ENCODE peak calls at places on chromosomes 2 and 18, in six cellular contexts. Q is RWPE1, R is KBM-7, L is omental fat pad, C is substantia nigra, T is GM04504. X is an unnamed sample.

GRCh38 chr2:17740203-17740602 is 13.4 kb downstream of the SMC6 start:
- DNase-seq in L (no peak), Q (no peak), R (no peak), T (no peak), C (no peak), X (no peak)

GRCh38 chr18:27970321-27970720 is 206.6 kb downstream of the CDH2 start:
- DNase-seq in L (no peak), T (no peak), R (no peak), C (no peak), Q (no peak), X (no peak)

GRCh38 chr2:2847131-2847740 is 516.2 kb upstream of the MYT1L start:
- DNase-seq in T (no peak), Q (no peak), C (no peak), L (no peak), R (no peak), X (no peak)

GRCh38 chr2:203802277-203803045 is 65.1 kb upstream of the CTLA4 start:
- DNase-seq in C (no peak), L (no peak), Q (no peak), R (no peak), T (peak), X (peak)

GRCh38 chr2:189679224-189679623 is 4.8 kb downstream of the ANKAR start:
- DNase-seq in L (no peak), R (peak), Q (no peak), T (no peak), C (no peak), X (no peak)

GRCh38 chr18:10715791-10716190 is 190.0 kb downstream of the NAPG start:
- DNase-seq in T (peak), R (no peak), L (no peak), C (no peak), Q (peak), X (no peak)

GRCh38 chr2:46127176-46127575 is 170.0 kb upstream of the EPAS1 start:
- DNase-seq in L (no peak), C (no peak), T (no peak), R (no peak), Q (no peak), X (no peak)

GRCh38 chr2:76415821-76416220 is 705.1 kb upstream of the GCFC2 start:
- DNase-seq in T (no peak), R (peak), L (no peak), Q (no peak), C (no peak), X (no peak)

GRCh38 chr2:157592983-157593382 is 35.7 kb downstream of the ACVR1C start:
- DNase-seq in T (peak), L (no peak), Q (no peak), R (peak), C (no peak), X (no peak)

GRCh38 chr2:74045454-74045853 is 60.7 kb downstream of the TET3 start:
- DNase-seq in Q (no peak), R (no peak), L (no peak), C (no peak), T (no peak), X (no peak)

GRCh38 chr2:64525323-64525625 is 1.1 kb downstream of the AFTPH start:
- DNase-seq in Q (peak), T (no peak), C (no peak), L (no peak), R (no peak), X (no peak)

GRCh38 chr2:230968921-230969672 is 26.8 kb upstream of the SPATA3 start:
- DNase-seq in T (no peak), C (no peak), Q (no peak), R (no peak), L (no peak), X (no peak)

GRCh38 chr2:39275016-39275415 is 31.2 kb upstream of the CDKL4 start:
- DNase-seq in T (no peak), C (no peak), R (no peak), L (no peak), Q (peak), X (no peak)

GRCh38 chr18:29184654-29185053 is 1007.7 kb upstream of the CDH2 start:
- DNase-seq in C (no peak), T (no peak), L (no peak), R (no peak), Q (no peak), X (no peak)

GRCh38 chr2:37323770-37324535 is 680 bp downstream of the PRKD3 start:
- DNase-seq in L (no peak), Q (peak), C (peak), T (no peak), R (peak), X (peak)

GRCh38 chr2:205892141-205893064 is 193.6 kb downstream of the INO80D start:
- DNase-seq in L (no peak), R (no peak), T (no peak), C (no peak), Q (peak), X (no peak)

GRCh38 chr2:133970641-133971040 is 283.2 kb upstream of the MGAT5 start:
- DNase-seq in Q (no peak), L (no peak), R (no peak), C (no peak), T (no peak), X (no peak)

GRCh38 chr2:7860693-7861092 is 821.2 kb upstream of the ID2 start:
- DNase-seq in L (no peak), Q (no peak), R (no peak), T (no peak), C (no peak), X (no peak)

GRCh38 chr2:222859786-222860726 is 780 bp upstream of the ACSL3 start:
- DNase-seq in Q (peak), L (no peak), R (peak), C (no peak), T (no peak), X (peak)

X was measured in ascending aorta.